ENCODE peak calls at places on chromosome 21, in seven cellular contexts. One of them, this sample, is unnamed.

GRCh38 chr21:29224006-29224405 is 74.7 kb upstream of the BACH1 start:
- DNase-seq in hepatocyte: no peak
- DNase-seq in fibroblast of the aortic adventitia: no peak
- DNase-seq in Panc1: no peak
- DNase-seq in brain microvascular endothelial cell: no peak
- DNase-seq in tibial nerve: no peak
- DNase-seq in thyroid gland: no peak
- DNase-seq in this sample: no peak

GRCh38 chr21:44836666-44837471 is 19.0 kb upstream of the SUMO3 start:
- DNase-seq in hepatocyte: peak
- DNase-seq in fibroblast of the aortic adventitia: peak
- DNase-seq in Panc1: no peak
- DNase-seq in brain microvascular endothelial cell: no peak
- DNase-seq in tibial nerve: no peak
- DNase-seq in thyroid gland: peak
- DNase-seq in this sample: no peak

GRCh38 chr21:45302082-45303061 is 14.7 kb upstream of the POFUT2 start:
- DNase-seq in hepatocyte: no peak
- DNase-seq in fibroblast of the aortic adventitia: no peak
- DNase-seq in Panc1: no peak
- DNase-seq in brain microvascular endothelial cell: peak
- DNase-seq in tibial nerve: peak
- DNase-seq in thyroid gland: peak
- DNase-seq in this sample: no peak

GRCh38 chr21:42614391-42614790 is 39.0 kb upstream of the PDE9A start:
- DNase-seq in hepatocyte: no peak
- DNase-seq in fibroblast of the aortic adventitia: no peak
- DNase-seq in Panc1: no peak
- DNase-seq in brain microvascular endothelial cell: no peak
- DNase-seq in tibial nerve: no peak
- DNase-seq in thyroid gland: no peak
- DNase-seq in this sample: no peak

GRCh38 chr21:32826317-32827167 is 55.0 kb upstream of the PAXBP1 start:
- DNase-seq in hepatocyte: peak
- DNase-seq in fibroblast of the aortic adventitia: peak
- DNase-seq in Panc1: peak
- DNase-seq in brain microvascular endothelial cell: peak
- DNase-seq in tibial nerve: peak
- DNase-seq in thyroid gland: peak
- DNase-seq in this sample: no peak

GRCh38 chr21:35563885-35564451 is 496.4 kb downstream of the SETD4 start:
- DNase-seq in hepatocyte: peak
- DNase-seq in fibroblast of the aortic adventitia: peak
- DNase-seq in Panc1: no peak
- DNase-seq in brain microvascular endothelial cell: peak
- DNase-seq in tibial nerve: peak
- DNase-seq in thyroid gland: no peak
- DNase-seq in this sample: peak

GRCh38 chr21:44267655-44268142 is 6.0 kb upstream of the DNMT3L start:
- DNase-seq in hepatocyte: no peak
- DNase-seq in fibroblast of the aortic adventitia: no peak
- DNase-seq in Panc1: no peak
- DNase-seq in brain microvascular endothelial cell: no peak
- DNase-seq in tibial nerve: peak
- DNase-seq in thyroid gland: no peak
- DNase-seq in this sample: no peak

GRCh38 chr21:46475296-46475695 is 16.6 kb downstream of the DIP2A start:
- DNase-seq in hepatocyte: no peak
- DNase-seq in fibroblast of the aortic adventitia: no peak
- DNase-seq in Panc1: no peak
- DNase-seq in brain microvascular endothelial cell: no peak
- DNase-seq in tibial nerve: no peak
- DNase-seq in thyroid gland: no peak
- DNase-seq in this sample: no peak

GRCh38 chr21:46100020-46100419 is 2.1 kb downstream of the COL6A2 start:
- DNase-seq in hepatocyte: no peak
- DNase-seq in fibroblast of the aortic adventitia: no peak
- DNase-seq in Panc1: no peak
- DNase-seq in brain microvascular endothelial cell: no peak
- DNase-seq in tibial nerve: peak
- DNase-seq in thyroid gland: peak
- DNase-seq in this sample: no peak

GRCh38 chr21:44051462-44051941 is 39.4 kb downstream of the TRAPPC10 start:
- DNase-seq in hepatocyte: no peak
- DNase-seq in fibroblast of the aortic adventitia: peak
- DNase-seq in Panc1: no peak
- DNase-seq in brain microvascular endothelial cell: peak
- DNase-seq in tibial nerve: no peak
- DNase-seq in thyroid gland: no peak
- DNase-seq in this sample: no peak

GRCh38 chr21:45386336-45386727 is 18.6 kb upstream of the COL18A1 start:
- DNase-seq in hepatocyte: no peak
- DNase-seq in fibroblast of the aortic adventitia: no peak
- DNase-seq in Panc1: no peak
- DNase-seq in brain microvascular endothelial cell: no peak
- DNase-seq in tibial nerve: no peak
- DNase-seq in thyroid gland: peak
- DNase-seq in this sample: no peak

GRCh38 chr21:22490044-22490443 is 1491.8 kb downstream of the NCAM2 start:
- DNase-seq in hepatocyte: no peak
- DNase-seq in fibroblast of the aortic adventitia: no peak
- DNase-seq in Panc1: no peak
- DNase-seq in brain microvascular endothelial cell: no peak
- DNase-seq in tibial nerve: no peak
- DNase-seq in thyroid gland: no peak
- DNase-seq in this sample: no peak

GRCh38 chr21:41953831-41954653 is at the start of gene C2CD2:
- DNase-seq in hepatocyte: peak
- DNase-seq in fibroblast of the aortic adventitia: peak
- DNase-seq in Panc1: no peak
- DNase-seq in brain microvascular endothelial cell: no peak
- DNase-seq in tibial nerve: no peak
- DNase-seq in thyroid gland: peak
- DNase-seq in this sample: no peak

GRCh38 chr21:46059195-46059594 is 38.7 kb upstream of the COL6A2 start:
- DNase-seq in hepatocyte: no peak
- DNase-seq in fibroblast of the aortic adventitia: no peak
- DNase-seq in Panc1: no peak
- DNase-seq in brain microvascular endothelial cell: no peak
- DNase-seq in tibial nerve: no peak
- DNase-seq in thyroid gland: no peak
- DNase-seq in this sample: no peak

GRCh38 chr21:28704746-28705145 is 287.9 kb downstream of the LTN1 start:
- DNase-seq in hepatocyte: peak
- DNase-seq in fibroblast of the aortic adventitia: peak
- DNase-seq in Panc1: no peak
- DNase-seq in brain microvascular endothelial cell: no peak
- DNase-seq in tibial nerve: peak
- DNase-seq in thyroid gland: peak
- DNase-seq in this sample: no peak

GRCh38 chr21:25501996-25502665 is 105.2 kb downstream of the MRPL39 start:
- DNase-seq in hepatocyte: no peak
- DNase-seq in fibroblast of the aortic adventitia: peak
- DNase-seq in Panc1: no peak
- DNase-seq in brain microvascular endothelial cell: no peak
- DNase-seq in tibial nerve: no peak
- DNase-seq in thyroid gland: no peak
- DNase-seq in this sample: no peak

GRCh38 chr21:36848875-36849274 is 117.6 kb downstream of the HLCS start:
- DNase-seq in hepatocyte: no peak
- DNase-seq in fibroblast of the aortic adventitia: no peak
- DNase-seq in Panc1: no peak
- DNase-seq in brain microvascular endothelial cell: no peak
- DNase-seq in tibial nerve: no peak
- DNase-seq in thyroid gland: no peak
- DNase-seq in this sample: no peak

GRCh38 chr21:32494946-32495703 is 82.6 kb downstream of the EVA1C start:
- DNase-seq in hepatocyte: peak
- DNase-seq in fibroblast of the aortic adventitia: peak
- DNase-seq in Panc1: no peak
- DNase-seq in brain microvascular endothelial cell: peak
- DNase-seq in tibial nerve: no peak
- DNase-seq in thyroid gland: no peak
- DNase-seq in this sample: no peak

GRCh38 chr21:43718872-43719747 is at the start of gene PDXK:
- DNase-seq in hepatocyte: peak
- DNase-seq in fibroblast of the aortic adventitia: peak
- DNase-seq in Panc1: no peak
- DNase-seq in brain microvascular endothelial cell: peak
- DNase-seq in tibial nerve: peak
- DNase-seq in thyroid gland: peak
- DNase-seq in this sample: peak

GRCh38 chr21:44337941-44338895 is 972 bp downstream of the CFAP410 start:
- DNase-seq in hepatocyte: peak
- DNase-seq in fibroblast of the aortic adventitia: peak
- DNase-seq in Panc1: peak
- DNase-seq in brain microvascular endothelial cell: peak
- DNase-seq in tibial nerve: peak
- DNase-seq in thyroid gland: peak
- DNase-seq in this sample: no peak

GRCh38 chr21:36807421-36808004 is 108.6 kb downstream of the SIM2 start:
- DNase-seq in hepatocyte: no peak
- DNase-seq in fibroblast of the aortic adventitia: no peak
- DNase-seq in Panc1: no peak
- DNase-seq in brain microvascular endothelial cell: no peak
- DNase-seq in tibial nerve: no peak
- DNase-seq in thyroid gland: no peak
- DNase-seq in this sample: no peak

GRCh38 chr21:35027558-35028450 is 21.3 kb downstream of the RUNX1 start:
- DNase-seq in hepatocyte: no peak
- DNase-seq in fibroblast of the aortic adventitia: no peak
- DNase-seq in Panc1: no peak
- DNase-seq in brain microvascular endothelial cell: no peak
- DNase-seq in tibial nerve: no peak
- DNase-seq in thyroid gland: no peak
- DNase-seq in this sample: no peak

GRCh38 chr21:28763809-28764418 is 228.8 kb downstream of the LTN1 start:
- DNase-seq in hepatocyte: no peak
- DNase-seq in fibroblast of the aortic adventitia: no peak
- DNase-seq in Panc1: no peak
- DNase-seq in brain microvascular endothelial cell: no peak
- DNase-seq in tibial nerve: no peak
- DNase-seq in thyroid gland: no peak
- DNase-seq in this sample: no peak

GRCh38 chr21:44285547-44285992 is at the start of gene AIRE:
- DNase-seq in hepatocyte: peak
- DNase-seq in fibroblast of the aortic adventitia: no peak
- DNase-seq in Panc1: no peak
- DNase-seq in brain microvascular endothelial cell: peak
- DNase-seq in tibial nerve: no peak
- DNase-seq in thyroid gland: no peak
- DNase-seq in this sample: no peak

GRCh38 chr21:14763695-14764064 is 217.6 kb upstream of the SAMSN1 start:
- DNase-seq in hepatocyte: no peak
- DNase-seq in fibroblast of the aortic adventitia: no peak
- DNase-seq in Panc1: no peak
- DNase-seq in brain microvascular endothelial cell: no peak
- DNase-seq in tibial nerve: no peak
- DNase-seq in thyroid gland: no peak
- DNase-seq in this sample: no peak

GRCh38 chr21:14767192-14767852 is 221.2 kb upstream of the SAMSN1 start:
- DNase-seq in hepatocyte: no peak
- DNase-seq in fibroblast of the aortic adventitia: no peak
- DNase-seq in Panc1: no peak
- DNase-seq in brain microvascular endothelial cell: no peak
- DNase-seq in tibial nerve: no peak
- DNase-seq in thyroid gland: no peak
- DNase-seq in this sample: no peak

GRCh38 chr21:14762734-14763694 is 216.9 kb upstream of the SAMSN1 start:
- DNase-seq in hepatocyte: no peak
- DNase-seq in fibroblast of the aortic adventitia: no peak
- DNase-seq in Panc1: no peak
- DNase-seq in brain microvascular endothelial cell: no peak
- DNase-seq in tibial nerve: no peak
- DNase-seq in thyroid gland: no peak
- DNase-seq in this sample: no peak

GRCh38 chr21:14768042-14768441 is 221.9 kb upstream of the SAMSN1 start:
- DNase-seq in hepatocyte: no peak
- DNase-seq in fibroblast of the aortic adventitia: no peak
- DNase-seq in Panc1: no peak
- DNase-seq in brain microvascular endothelial cell: no peak
- DNase-seq in tibial nerve: no peak
- DNase-seq in thyroid gland: no peak
- DNase-seq in this sample: no peak

DNA sequence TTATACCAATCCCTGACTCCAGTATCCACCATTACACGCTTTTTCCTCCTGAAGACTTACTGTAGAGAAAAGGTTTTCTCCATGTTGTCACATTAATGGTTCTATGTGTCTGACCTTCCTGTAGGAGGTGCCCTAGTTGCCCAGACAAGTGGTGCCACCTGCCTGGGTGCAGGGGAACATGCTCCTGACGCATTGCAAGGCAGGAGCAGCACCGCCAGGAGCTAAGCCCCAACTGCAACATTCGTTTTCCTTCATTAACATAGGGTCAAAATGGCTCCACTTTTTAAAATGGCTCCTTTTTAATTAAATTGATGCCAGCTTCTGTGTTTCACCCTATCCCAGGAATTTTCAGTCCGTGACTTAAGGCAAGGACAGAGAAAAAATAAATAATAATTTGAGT is 220.1 kb upstream of the SAMSN1 start:
- DNase-seq in hepatocyte: no peak
- DNase-seq in fibroblast of the aortic adventitia: no peak
- DNase-seq in Panc1: no peak
- DNase-seq in brain microvascular endothelial cell: no peak
- DNase-seq in tibial nerve: no peak
- DNase-seq in thyroid gland: no peak
- DNase-seq in this sample: no peak
- TF ChIP-seq CTCF in hepatocyte: no peak
- TF ChIP-seq CTCF in fibroblast of the aortic adventitia: no peak
- TF ChIP-seq CTCF in Panc1: no peak
- TF ChIP-seq CTCF in brain microvascular endothelial cell: no peak
- TF ChIP-seq CTCF in tibial nerve: no peak
- TF ChIP-seq CTCF in thyroid gland: no peak
- TF ChIP-seq CTCF in this sample: no peak

GRCh38 chr21:15495965-15496364 is 233.8 kb upstream of the USP25 start:
- DNase-seq in hepatocyte: no peak
- DNase-seq in fibroblast of the aortic adventitia: peak
- DNase-seq in Panc1: no peak
- DNase-seq in brain microvascular endothelial cell: peak
- DNase-seq in tibial nerve: no peak
- DNase-seq in thyroid gland: no peak
- DNase-seq in this sample: no peak
- TF ChIP-seq CTCF in hepatocyte: no peak
- TF ChIP-seq CTCF in fibroblast of the aortic adventitia: peak
- TF ChIP-seq CTCF in Panc1: no peak
- TF ChIP-seq CTCF in brain microvascular endothelial cell: no peak
- TF ChIP-seq CTCF in tibial nerve: no peak
- TF ChIP-seq CTCF in thyroid gland: no peak
- TF ChIP-seq CTCF in this sample: no peak

GRCh38 chr21:16608209-16608830 is 878.5 kb downstream of the USP25 start:
- DNase-seq in hepatocyte: no peak
- DNase-seq in fibroblast of the aortic adventitia: peak
- DNase-seq in Panc1: no peak
- DNase-seq in brain microvascular endothelial cell: no peak
- DNase-seq in tibial nerve: no peak
- DNase-seq in thyroid gland: no peak
- DNase-seq in this sample: no peak
- TF ChIP-seq CTCF in hepatocyte: peak
- TF ChIP-seq CTCF in fibroblast of the aortic adventitia: peak
- TF ChIP-seq CTCF in Panc1: no peak
- TF ChIP-seq CTCF in brain microvascular endothelial cell: peak
- TF ChIP-seq CTCF in tibial nerve: no peak
- TF ChIP-seq CTCF in thyroid gland: no peak
- TF ChIP-seq CTCF in this sample: no peak

GRCh38 chr21:33855190-33855589 is 60.4 kb downstream of the ATP5PO start:
- DNase-seq in hepatocyte: no peak
- DNase-seq in fibroblast of the aortic adventitia: no peak
- DNase-seq in Panc1: no peak
- DNase-seq in brain microvascular endothelial cell: no peak
- DNase-seq in tibial nerve: no peak
- DNase-seq in thyroid gland: no peak
- DNase-seq in this sample: no peak
- TF ChIP-seq CTCF in hepatocyte: no peak
- TF ChIP-seq CTCF in fibroblast of the aortic adventitia: no peak
- TF ChIP-seq CTCF in Panc1: no peak
- TF ChIP-seq CTCF in brain microvascular endothelial cell: peak
- TF ChIP-seq CTCF in tibial nerve: no peak
- TF ChIP-seq CTCF in thyroid gland: no peak
- TF ChIP-seq CTCF in this sample: no peak